ENCODE peak calls at places on chromosomes 6 and 20, in six cellular contexts. U is GM23248, H is SK-N-SH, M is HCT116, T is PC-3, P is neural progenitor cell. O is an unnamed sample. For H3K79me2, the result is how much of the 10 kb centered on the place peaks cover.

GRCh38 chr6:125924169-125924568 is 32.4 kb upstream of the HINT3 start:
- DNase-seq in U (peak), H (no peak), M (no peak), T (peak), P (no peak), O (no peak)

GRCh38 chr6:42030585-42031506 is 19.5 kb upstream of the TAF8 start:
- DNase-seq in U (no peak), H (peak), M (no peak), T (no peak), P (peak), O (no peak)

GRCh38 chr6:104700371-104701185 is 159.1 kb downstream of the HACE1 start:
- DNase-seq in U (no peak), H (no peak), M (no peak), T (no peak), P (peak), O (no peak)

GRCh38 chr20:49446808-49447207 is 35.7 kb downstream of the KCNB1 start:
- DNase-seq in U (peak), H (no peak), M (no peak), T (no peak), P (peak), O (no peak)

GRCh38 chr6:133106934-133107333 is 134.2 kb upstream of the EYA4 start:
- DNase-seq in U (no peak), H (no peak), M (no peak), T (no peak), P (no peak), O (no peak)

GRCh38 chr20:63692436-63693078 is 3.9 kb upstream of the TNFRSF6B start:
- DNase-seq in U (peak), H (no peak), M (no peak), T (peak), P (no peak), O (no peak)

GRCh38 chr20:59830107-59831023 is 103.1 kb downstream of the SYCP2 start:
- DNase-seq in U (no peak), H (peak), M (no peak), T (peak), P (no peak), O (no peak)

GRCh38 chr6:39388526-39389371 is 66.2 kb upstream of the KCNK16 start:
- DNase-seq in U (no peak), H (no peak), M (no peak), T (no peak), P (no peak), O (no peak)

GRCh38 chr6:107102414-107102805 is 12.9 kb downstream of the BEND3 start:
- DNase-seq in U (no peak), H (no peak), M (no peak), T (no peak), P (no peak), O (no peak)

GRCh38 chr6:157548635-157549467 is 167.9 kb downstream of the ZDHHC14 start:
- DNase-seq in U (no peak), H (no peak), M (no peak), T (no peak), P (no peak), O (no peak)

GRCh38 chr6:53119349-53119748 is 29.3 kb downstream of the GCM1 start:
- DNase-seq in U (peak), H (no peak), M (no peak), T (peak), P (no peak), O (no peak)

GRCh38 chr6:434051-434705 is 42.6 kb downstream of the IRF4 start:
- DNase-seq in U (no peak), H (no peak), M (no peak), T (no peak), P (no peak), O (no peak)

GRCh38 chr6:2396292-2396691 is 150.9 kb upstream of the GMDS start:
- DNase-seq in U (no peak), H (no peak), M (no peak), T (peak), P (no peak), O (no peak)

GRCh38 chr6:24574809-24575208 is 71.2 kb downstream of the KIAA0319 start:
- DNase-seq in U (no peak), H (peak), M (no peak), T (peak), P (no peak), O (peak)

GRCh38 chr6:3876866-3877265 is 27.7 kb downstream of the FAM50B start:
- DNase-seq in U (peak), H (no peak), M (no peak), T (no peak), P (no peak), O (no peak)

GRCh38 chr6:106975699-106976032 is 1.1 kb upstream of the CD24 start:
- DNase-seq in U (peak), H (peak), M (no peak), T (peak), P (peak), O (no peak)

GRCh38 chr6:164045082-164045481 is 630.6 kb downstream of the QKI start:
- DNase-seq in U (no peak), H (no peak), M (no peak), T (no peak), P (no peak), O (no peak)

GRCh38 chr6:170230520-170231390 is 60.1 kb downstream of the DLL1 start:
- DNase-seq in U (no peak), H (no peak), M (no peak), T (no peak), P (no peak), O (no peak)

GRCh38 chr6:81752969-81753708 is 658 bp upstream of the TENT5A start:
- DNase-seq in U (peak), H (peak), M (peak), T (peak), P (peak), O (peak)

GRCh38 chr6:136235233-136235564 is 14.9 kb downstream of the MTFR2 start:
- DNase-seq in U (peak), H (no peak), M (no peak), T (peak), P (no peak), O (no peak)

GRCh38 chr20:8095648-8096572 is 36.2 kb upstream of the PLCB1 start:
- DNase-seq in U (peak), H (no peak), M (no peak), T (peak), P (no peak), O (no peak)

GRCh38 chr20:44097521-44098255 is 89.3 kb downstream of the JPH2 start:
- DNase-seq in U (no peak), H (no peak), M (no peak), T (peak), P (no peak), O (no peak)

GRCh38 chr6:79307321-79308036 is 73.0 kb upstream of the HMGN3 start:
- DNase-seq in U (no peak), H (no peak), M (no peak), T (peak), P (no peak), O (no peak)

GRCh38 chr6:135875446-135875845 is 23.9 kb downstream of the PDE7B start:
- DNase-seq in U (no peak), H (no peak), M (no peak), T (no peak), P (no peak), O (no peak)

GRCh38 chr20:36493801-36494114 is 47.6 kb upstream of the MYL9 start:
- DNase-seq in U (peak), H (no peak), M (no peak), T (no peak), P (peak), O (peak)

GRCh38 chr6:127737768-127738167 is 160.8 kb downstream of the C6orf58 start:
- DNase-seq in U (peak), H (no peak), M (no peak), T (no peak), P (no peak), O (no peak)

GRCh38 chr6:158231551-158232444 is 63.6 kb downstream of the GTF2H5 start:
- DNase-seq in U (peak), H (peak), M (no peak), T (peak), P (peak), O (peak)

GRCh38 chr20:25005220-25005619 is 12.7 kb upstream of the APMAP start:
- DNase-seq in U (peak), H (no peak), M (no peak), T (peak), P (no peak), O (no peak)

GRCh38 chr6:71489736-71490135 is 201.1 kb downstream of the OGFRL1 start:
- DNase-seq in U (peak), H (no peak), M (peak), T (peak), P (no peak), O (no peak)

GRCh38 chr20:41293269-41294037 is 24.1 kb downstream of the ZHX3 start:
- DNase-seq in U (peak), H (no peak), M (no peak), T (no peak), P (no peak), O (no peak)
- TF ChIP-seq EZH2phosphoT487 in U (no peak), H (no peak), M (no peak), T (no peak), P (no peak), O (no peak)

DNA sequence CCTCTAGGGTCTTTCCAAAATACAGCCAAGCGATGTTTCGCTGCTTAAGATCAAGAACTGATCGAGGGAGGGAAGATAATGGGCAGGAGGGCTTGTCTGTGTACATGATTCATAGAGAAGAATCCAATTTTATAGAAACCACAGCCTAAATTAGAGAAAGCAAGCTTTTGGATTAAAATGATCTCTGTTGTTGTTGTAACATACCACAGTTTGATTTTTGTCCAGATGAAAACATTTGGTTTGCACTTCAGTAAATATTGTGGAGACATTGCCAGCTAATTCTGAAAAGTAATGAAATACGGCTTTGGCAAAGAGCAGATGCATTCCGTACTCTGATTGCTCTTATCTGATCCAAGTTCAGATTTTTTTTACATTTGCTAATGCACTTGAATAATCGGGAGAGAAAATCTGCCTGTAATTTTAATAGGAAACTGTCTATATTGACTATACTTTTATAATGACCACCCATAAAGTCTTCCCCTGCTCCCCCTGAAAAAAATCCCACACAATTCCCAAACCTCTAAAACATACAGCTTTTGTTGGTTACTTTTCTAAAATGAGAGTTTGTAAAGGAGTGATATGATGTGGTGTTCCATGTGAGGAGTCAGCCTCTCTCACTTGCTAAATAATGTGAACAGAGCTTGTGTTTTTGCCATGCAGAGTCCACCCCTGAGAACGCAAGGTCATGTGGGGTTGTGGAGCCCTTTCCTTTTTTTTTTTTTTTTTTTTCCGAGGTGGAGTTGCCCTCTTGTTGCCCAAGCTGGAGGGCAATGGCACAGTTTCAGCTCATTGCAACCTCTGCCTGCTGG is 199.9 kb downstream of the DTNBP1 start:
- DNase-seq in U (peak), H (peak), M (no peak), T (peak), P (no peak), O (no peak)
- H3K9ac ChIP-seq in U (no peak), H (no peak), M (no peak), T (no peak), P (no peak), O (no peak)

DNA sequence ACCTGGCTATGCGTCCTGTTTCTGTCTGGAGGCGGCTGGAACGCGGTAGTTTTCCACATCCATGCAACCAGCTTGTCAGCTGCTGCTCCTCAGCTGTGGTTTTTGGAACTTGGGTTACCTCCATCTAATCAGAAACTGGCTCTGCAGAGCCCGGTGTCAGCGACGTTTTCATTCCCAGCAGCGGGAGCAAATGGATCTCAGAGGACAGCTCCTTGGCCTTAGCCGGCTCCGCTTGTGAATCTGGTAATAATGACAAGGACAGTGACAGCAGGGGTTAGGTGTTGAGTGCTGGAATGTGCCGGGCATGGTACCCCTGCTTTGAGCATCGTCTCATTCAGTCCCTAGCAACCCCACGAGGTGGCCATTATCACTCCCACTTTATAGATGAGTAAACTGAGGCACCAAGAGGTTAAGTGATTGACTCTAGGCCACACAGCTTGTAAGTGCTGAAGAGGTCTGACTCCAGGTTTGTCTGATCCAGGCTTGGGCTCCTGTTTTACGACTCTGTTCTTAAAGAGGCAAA is 1.3 kb downstream of the SLCO4A1 start:
- DNase-seq in U (peak), H (no peak), M (no peak), T (peak), P (no peak), O (no peak)
- H3K79me2 ChIP-seq in U (under half), H (under half), M (half or more), T (half or more), P (under half), O (half or more)

GRCh38 chr6:34571388-34571787 is 15.3 kb upstream of the SPDEF start:
- DNase-seq in U (no peak), H (peak), M (no peak), T (no peak), P (no peak), O (no peak)
- TF ChIP-seq EZH2phosphoT487 in U (no peak), H (no peak), M (no peak), T (no peak), P (no peak), O (no peak)

GRCh38 chr20:51463560-51463959 is 79.0 kb downstream of the NFATC2 start:
- DNase-seq in U (no peak), H (no peak), M (no peak), T (no peak), P (no peak), O (no peak)
- H3K9ac ChIP-seq in U (no peak), H (no peak), M (no peak), T (no peak), P (no peak), O (no peak)

DNA sequence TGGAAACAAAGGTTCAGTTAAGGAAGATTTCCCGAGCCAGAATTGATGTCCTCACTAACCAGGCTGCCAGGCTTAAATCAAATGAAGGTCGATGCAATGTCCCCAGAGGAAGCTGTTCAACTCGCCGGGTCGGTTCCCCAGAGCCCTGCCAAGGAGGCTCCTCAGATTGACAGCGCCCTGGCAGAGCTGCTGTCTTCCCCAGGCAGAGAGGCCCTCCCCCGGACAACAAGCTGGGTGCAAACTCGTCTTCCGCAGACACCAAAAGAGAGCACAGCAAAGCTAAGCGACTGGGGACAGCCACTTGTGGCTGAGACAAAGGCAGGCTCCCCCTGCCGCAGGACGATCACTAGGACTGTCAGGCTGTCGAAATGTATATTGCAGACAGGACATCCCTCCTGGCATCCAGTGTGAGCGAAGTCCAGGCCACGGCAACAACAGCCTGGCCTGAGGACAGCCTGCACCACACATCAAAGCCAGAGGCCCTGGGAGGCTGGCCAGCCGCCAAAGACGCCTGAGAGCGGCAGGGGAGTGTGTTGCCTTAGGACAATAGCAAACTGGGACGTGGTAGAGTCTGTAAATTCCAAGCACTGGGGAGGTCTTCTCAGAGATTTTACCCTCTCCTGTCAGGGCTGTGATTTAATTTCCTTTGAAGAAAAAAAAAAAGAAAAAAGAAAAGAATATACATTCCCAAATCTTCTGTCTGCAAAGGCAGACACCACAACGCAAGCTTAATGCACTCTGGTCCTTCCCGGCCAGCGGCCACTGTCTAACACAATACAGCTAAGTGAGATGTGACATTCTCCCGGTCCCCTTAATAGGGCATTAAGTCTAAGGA is 99.1 kb downstream of the HIVEP2 start:
- DNase-seq in U (peak), H (peak), M (peak), T (peak), P (peak), O (peak)
- H3K79me2 ChIP-seq in U (half or more), H (half or more), M (under half), T (under half), P (under half), O (under half)

DNA sequence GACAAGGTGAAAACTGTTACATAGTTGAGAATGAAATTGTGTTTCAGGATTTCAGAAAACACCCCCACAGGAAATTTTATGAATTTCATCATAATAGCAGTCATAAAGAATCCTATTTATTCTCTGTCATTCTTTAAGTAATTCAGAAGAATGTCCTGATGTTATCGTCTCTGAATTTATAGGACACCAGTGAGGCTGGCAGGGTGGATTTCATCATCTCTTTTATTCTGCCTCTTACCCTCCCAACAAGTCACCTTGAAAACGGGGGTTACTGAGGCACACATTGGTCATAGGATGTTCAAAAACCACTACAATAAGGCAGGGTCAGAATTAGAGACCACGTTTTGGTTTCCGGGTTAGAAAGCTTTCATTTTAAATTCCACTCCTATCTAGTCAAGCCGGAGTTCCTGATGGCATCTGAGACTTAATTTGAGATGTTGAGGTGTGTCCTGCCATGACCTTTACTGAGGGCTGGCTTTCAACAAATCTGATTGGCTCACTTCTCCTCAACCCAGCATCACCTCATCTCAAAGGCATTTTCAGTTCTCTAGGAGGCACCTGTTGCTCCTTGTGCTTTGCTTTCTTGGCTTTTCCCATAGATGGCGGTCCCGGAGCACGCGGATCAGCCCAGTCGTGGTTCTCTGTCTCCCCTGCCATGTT is 230.6 kb upstream of the SUPT3H start:
- DNase-seq in U (peak), H (no peak), M (no peak), T (peak), P (no peak), O (no peak)
- TF ChIP-seq EZH2phosphoT487 in U (no peak), H (no peak), M (no peak), T (no peak), P (no peak), O (no peak)

DNA sequence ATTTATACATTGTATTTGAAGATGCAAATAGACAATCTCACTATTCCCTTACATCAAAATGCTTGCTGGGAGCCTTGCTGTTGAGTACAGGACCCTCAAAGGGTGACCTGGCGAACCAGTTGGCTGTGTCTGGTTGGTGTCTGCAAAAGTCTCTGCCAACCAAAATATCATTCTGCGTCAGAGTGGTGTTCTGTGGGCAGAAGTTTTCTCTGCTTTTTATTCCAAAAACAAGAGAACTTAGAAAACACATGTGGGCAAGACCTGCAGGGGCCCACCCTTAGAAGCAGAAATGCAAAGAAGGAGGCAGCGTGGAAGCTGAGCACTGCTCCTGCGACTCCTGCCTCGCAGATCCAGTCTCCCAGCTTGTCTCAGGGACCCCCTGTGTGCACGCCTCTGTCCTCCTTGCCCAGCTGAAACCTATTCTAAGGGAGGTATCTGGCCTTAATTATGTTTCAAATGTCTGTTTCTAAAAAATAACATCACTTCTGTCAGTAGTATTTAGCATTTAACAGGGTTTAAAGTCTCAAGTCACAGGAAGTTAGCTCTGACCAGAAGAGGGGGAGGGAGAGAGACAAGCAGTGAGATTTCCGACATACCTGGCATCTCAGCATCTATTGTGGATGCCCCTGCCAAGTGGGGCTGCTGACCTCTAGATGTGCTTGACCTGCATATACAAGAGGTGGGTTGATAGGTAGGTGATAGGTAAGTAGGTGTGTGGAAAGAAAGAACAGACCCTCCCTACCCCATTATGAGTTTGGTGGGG is 101.3 kb downstream of the SASH1 start:
- DNase-seq in U (no peak), H (no peak), M (no peak), T (no peak), P (no peak), O (no peak)
- H3K9ac ChIP-seq in U (no peak), H (no peak), M (no peak), T (no peak), P (no peak), O (no peak)

O was measured in MM.1S.